ENCODE peak calls at places on chromosomes 2 and 18, in six cellular contexts. One of them, this sample, is unnamed. For H3K4me1 and H3K9me3, the result is how much of the 10 kb centered on the place peaks cover.

GRCh38 chr18:58269931-58270330 is 225.9 kb downstream of the NEDD4L start:
- DNase-seq in hepatocyte: no peak
- DNase-seq in CD8-positive, alpha-beta T cell: no peak
- DNase-seq in astrocyte: no peak
- DNase-seq in breast epithelium: peak
- DNase-seq in adrenal gland: no peak
- DNase-seq in this sample: no peak

GRCh38 chr18:41227993-41228392 is 727.0 kb upstream of the PIK3C3 start:
- DNase-seq in astrocyte: no peak
- DNase-seq in adrenal gland: no peak
- DNase-seq in CD8-positive, alpha-beta T cell: no peak
- DNase-seq in breast epithelium: no peak
- DNase-seq in hepatocyte: no peak
- DNase-seq in this sample: no peak

GRCh38 chr18:73691118-73691517 is 456.5 kb downstream of the FBXO15 start:
- DNase-seq in CD8-positive, alpha-beta T cell: no peak
- DNase-seq in astrocyte: peak
- DNase-seq in hepatocyte: no peak
- DNase-seq in breast epithelium: no peak
- DNase-seq in adrenal gland: no peak
- DNase-seq in this sample: no peak

GRCh38 chr2:237697586-237698337 is 70.4 kb downstream of the LRRFIP1 start:
- DNase-seq in breast epithelium: no peak
- DNase-seq in astrocyte: peak
- DNase-seq in adrenal gland: no peak
- DNase-seq in CD8-positive, alpha-beta T cell: peak
- DNase-seq in hepatocyte: no peak
- DNase-seq in this sample: no peak

GRCh38 chr2:9565436-9566153 is 10.0 kb upstream of the ADAM17 start:
- DNase-seq in adrenal gland: peak
- DNase-seq in breast epithelium: peak
- DNase-seq in astrocyte: peak
- DNase-seq in CD8-positive, alpha-beta T cell: no peak
- DNase-seq in hepatocyte: peak
- DNase-seq in this sample: no peak

GRCh38 chr2:239164281-239164871 is 236.4 kb downstream of the HDAC4 start:
- DNase-seq in CD8-positive, alpha-beta T cell: peak
- DNase-seq in adrenal gland: no peak
- DNase-seq in breast epithelium: no peak
- DNase-seq in hepatocyte: no peak
- DNase-seq in astrocyte: no peak
- DNase-seq in this sample: peak

GRCh38 chr18:74256190-74256589 is 35.6 kb downstream of the CYB5A start:
- DNase-seq in adrenal gland: no peak
- DNase-seq in breast epithelium: no peak
- DNase-seq in astrocyte: no peak
- DNase-seq in CD8-positive, alpha-beta T cell: no peak
- DNase-seq in hepatocyte: no peak
- DNase-seq in this sample: peak

GRCh38 chr2:987789-988188 is 37.1 kb downstream of the SNTG2 start:
- DNase-seq in adrenal gland: no peak
- DNase-seq in breast epithelium: no peak
- DNase-seq in astrocyte: no peak
- DNase-seq in hepatocyte: no peak
- DNase-seq in CD8-positive, alpha-beta T cell: no peak
- DNase-seq in this sample: no peak

GRCh38 chr2:28663359-28663758 is 88.3 kb upstream of the PPP1CB start:
- DNase-seq in adrenal gland: no peak
- DNase-seq in hepatocyte: peak
- DNase-seq in breast epithelium: no peak
- DNase-seq in CD8-positive, alpha-beta T cell: no peak
- DNase-seq in astrocyte: no peak
- DNase-seq in this sample: no peak

GRCh38 chr2:176583530-176584101 is 314.4 kb downstream of the MTX2 start:
- DNase-seq in astrocyte: peak
- DNase-seq in breast epithelium: no peak
- DNase-seq in CD8-positive, alpha-beta T cell: no peak
- DNase-seq in hepatocyte: no peak
- DNase-seq in adrenal gland: no peak
- DNase-seq in this sample: peak

GRCh38 chr18:11040823-11041712 is 108.3 kb downstream of the PIEZO2 start:
- DNase-seq in adrenal gland: peak
- DNase-seq in astrocyte: peak
- DNase-seq in breast epithelium: no peak
- DNase-seq in hepatocyte: peak
- DNase-seq in CD8-positive, alpha-beta T cell: no peak
- DNase-seq in this sample: peak

GRCh38 chr2:58347810-58348209 is 106.7 kb upstream of the FANCL start:
- DNase-seq in breast epithelium: no peak
- DNase-seq in CD8-positive, alpha-beta T cell: no peak
- DNase-seq in hepatocyte: no peak
- DNase-seq in adrenal gland: no peak
- DNase-seq in astrocyte: no peak
- DNase-seq in this sample: no peak

GRCh38 chr2:234835738-234836137 is 116.1 kb upstream of the SH3BP4 start:
- DNase-seq in CD8-positive, alpha-beta T cell: no peak
- DNase-seq in astrocyte: no peak
- DNase-seq in breast epithelium: no peak
- DNase-seq in adrenal gland: no peak
- DNase-seq in hepatocyte: no peak
- DNase-seq in this sample: peak

GRCh38 chr2:192544371-192544955 is 349.7 kb upstream of the TMEFF2 start:
- DNase-seq in astrocyte: peak
- DNase-seq in adrenal gland: no peak
- DNase-seq in breast epithelium: no peak
- DNase-seq in CD8-positive, alpha-beta T cell: no peak
- DNase-seq in hepatocyte: no peak
- DNase-seq in this sample: peak

GRCh38 chr2:84906108-84906899 is 848 bp downstream of the TMSB10 start:
- DNase-seq in adrenal gland: peak
- DNase-seq in astrocyte: no peak
- DNase-seq in breast epithelium: no peak
- DNase-seq in hepatocyte: peak
- DNase-seq in CD8-positive, alpha-beta T cell: peak
- DNase-seq in this sample: peak

GRCh38 chr2:10091182-10091932 is 11.1 kb upstream of the CYS1 start:
- DNase-seq in adrenal gland: no peak
- DNase-seq in breast epithelium: no peak
- DNase-seq in hepatocyte: no peak
- DNase-seq in astrocyte: no peak
- DNase-seq in CD8-positive, alpha-beta T cell: no peak
- DNase-seq in this sample: no peak

GRCh38 chr2:190802133-190802532 is 78.5 kb upstream of the GLS start:
- DNase-seq in breast epithelium: no peak
- DNase-seq in hepatocyte: no peak
- DNase-seq in astrocyte: no peak
- DNase-seq in CD8-positive, alpha-beta T cell: no peak
- DNase-seq in adrenal gland: no peak
- DNase-seq in this sample: peak

GRCh38 chr18:62616331-62616805 is 93.5 kb downstream of the ZCCHC2 start:
- DNase-seq in breast epithelium: no peak
- DNase-seq in CD8-positive, alpha-beta T cell: no peak
- DNase-seq in hepatocyte: no peak
- DNase-seq in adrenal gland: no peak
- DNase-seq in astrocyte: no peak
- DNase-seq in this sample: no peak

GRCh38 chr2:84631985-84632384 is 115.7 kb downstream of the DNAH6 start:
- DNase-seq in breast epithelium: no peak
- DNase-seq in CD8-positive, alpha-beta T cell: no peak
- DNase-seq in hepatocyte: no peak
- DNase-seq in astrocyte: no peak
- DNase-seq in adrenal gland: no peak
- DNase-seq in this sample: no peak

GRCh38 chr2:237041231-237041630 is 44.5 kb upstream of the COPS8 start:
- DNase-seq in astrocyte: no peak
- DNase-seq in adrenal gland: no peak
- DNase-seq in hepatocyte: no peak
- DNase-seq in breast epithelium: no peak
- DNase-seq in CD8-positive, alpha-beta T cell: no peak
- DNase-seq in this sample: no peak

GRCh38 chr2:150320623-150321022 is 166.8 kb downstream of the RND3 start:
- DNase-seq in astrocyte: no peak
- DNase-seq in CD8-positive, alpha-beta T cell: no peak
- DNase-seq in hepatocyte: no peak
- DNase-seq in breast epithelium: no peak
- DNase-seq in adrenal gland: no peak
- DNase-seq in this sample: no peak

GRCh38 chr2:232857158-232857563 is 12.9 kb upstream of the SNORC start:
- DNase-seq in adrenal gland: no peak
- DNase-seq in astrocyte: no peak
- DNase-seq in breast epithelium: no peak
- DNase-seq in CD8-positive, alpha-beta T cell: no peak
- DNase-seq in hepatocyte: peak
- DNase-seq in this sample: no peak

GRCh38 chr2:149329068-149329467 is 1.3 kb upstream of the LYPD6 start:
- DNase-seq in breast epithelium: no peak
- DNase-seq in hepatocyte: peak
- DNase-seq in CD8-positive, alpha-beta T cell: no peak
- DNase-seq in astrocyte: no peak
- DNase-seq in adrenal gland: no peak
- DNase-seq in this sample: no peak

GRCh38 chr2:191740016-191740419 is 62.1 kb downstream of the NABP1 start:
- DNase-seq in hepatocyte: no peak
- DNase-seq in CD8-positive, alpha-beta T cell: peak
- DNase-seq in adrenal gland: no peak
- DNase-seq in breast epithelium: no peak
- DNase-seq in astrocyte: peak
- DNase-seq in this sample: no peak

DNA sequence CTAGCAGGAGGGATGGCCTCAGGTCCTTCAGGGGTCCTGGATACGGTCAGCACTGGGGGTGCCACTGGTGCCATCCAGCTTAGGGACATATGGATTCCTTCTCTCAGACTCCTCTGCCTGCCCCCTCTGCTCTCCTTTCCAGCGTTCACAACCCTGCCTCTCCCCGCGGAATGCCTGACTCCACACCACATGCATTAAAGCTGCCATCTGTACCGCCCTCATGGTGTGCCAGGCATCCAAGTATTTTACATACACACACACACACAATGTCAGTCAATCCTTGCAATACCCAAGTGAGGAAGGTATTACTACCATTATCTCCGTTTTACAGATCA is 165.6 kb upstream of the HAAO start:
- DNase-seq in astrocyte: no peak
- DNase-seq in breast epithelium: no peak
- DNase-seq in hepatocyte: no peak
- DNase-seq in adrenal gland: no peak
- DNase-seq in CD8-positive, alpha-beta T cell: no peak
- DNase-seq in this sample: no peak
- H3K4me1 ChIP-seq in astrocyte: under half
- H3K4me1 ChIP-seq in breast epithelium: under half
- H3K4me1 ChIP-seq in hepatocyte: half or more
- H3K4me1 ChIP-seq in adrenal gland: under half
- H3K4me1 ChIP-seq in CD8-positive, alpha-beta T cell: under half
- H3K4me1 ChIP-seq in this sample: under half

GRCh38 chr18:78625895-78626294 is 353.7 kb upstream of the SALL3 start:
- DNase-seq in astrocyte: no peak
- DNase-seq in hepatocyte: no peak
- DNase-seq in breast epithelium: no peak
- DNase-seq in adrenal gland: no peak
- DNase-seq in CD8-positive, alpha-beta T cell: no peak
- DNase-seq in this sample: no peak

GRCh38 chr18:78625446-78625845 is 354.2 kb upstream of the SALL3 start:
- DNase-seq in astrocyte: no peak
- DNase-seq in adrenal gland: no peak
- DNase-seq in hepatocyte: no peak
- DNase-seq in breast epithelium: no peak
- DNase-seq in CD8-positive, alpha-beta T cell: no peak
- DNase-seq in this sample: no peak

GRCh38 chr18:78623142-78623541 is 356.5 kb upstream of the SALL3 start:
- DNase-seq in CD8-positive, alpha-beta T cell: no peak
- DNase-seq in breast epithelium: no peak
- DNase-seq in astrocyte: no peak
- DNase-seq in adrenal gland: no peak
- DNase-seq in hepatocyte: no peak
- DNase-seq in this sample: no peak

GRCh38 chr18:78622251-78622953 is 357.2 kb upstream of the SALL3 start:
- DNase-seq in breast epithelium: no peak
- DNase-seq in astrocyte: no peak
- DNase-seq in CD8-positive, alpha-beta T cell: no peak
- DNase-seq in adrenal gland: peak
- DNase-seq in hepatocyte: no peak
- DNase-seq in this sample: no peak

DNA sequence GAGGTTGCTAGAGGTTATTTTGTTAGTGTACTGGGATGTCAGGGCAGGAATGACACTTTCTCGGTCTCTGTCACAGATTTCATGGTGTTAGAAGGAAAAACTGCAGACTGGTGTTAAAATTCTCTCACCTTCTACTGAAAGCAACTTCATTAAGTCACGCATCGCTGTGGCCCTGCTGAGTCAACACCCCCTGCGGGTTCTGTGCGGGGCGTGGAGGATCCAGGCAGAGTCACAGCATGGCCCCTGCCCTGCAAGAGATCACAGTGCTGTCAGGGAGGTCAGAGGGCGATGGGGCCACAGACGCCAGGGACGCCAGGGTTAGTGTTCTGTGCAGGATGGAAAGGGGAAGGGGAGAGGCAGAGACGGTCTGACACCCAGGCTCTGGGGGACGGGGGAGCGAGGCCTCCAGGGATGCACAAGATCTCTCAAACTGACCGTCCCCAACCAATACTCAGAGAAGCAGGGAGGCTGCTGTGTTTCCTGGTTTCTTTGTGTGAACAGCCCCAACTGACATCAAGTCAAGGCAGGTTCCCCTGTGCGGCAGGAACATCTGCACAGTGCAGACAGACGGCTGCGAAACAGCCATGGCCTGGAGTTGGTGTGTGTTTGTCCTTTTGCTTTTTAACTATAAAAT is 354.9 kb upstream of the SALL3 start:
- DNase-seq in adrenal gland: no peak
- DNase-seq in astrocyte: no peak
- DNase-seq in hepatocyte: no peak
- DNase-seq in breast epithelium: no peak
- DNase-seq in CD8-positive, alpha-beta T cell: no peak
- DNase-seq in this sample: no peak
- H3K9me3 ChIP-seq in adrenal gland: under half
- H3K9me3 ChIP-seq in astrocyte: under half
- H3K9me3 ChIP-seq in hepatocyte: under half
- H3K9me3 ChIP-seq in breast epithelium: under half
- H3K9me3 ChIP-seq in CD8-positive, alpha-beta T cell: under half
- H3K9me3 ChIP-seq in this sample: under half

GRCh38 chr2:194319222-194319992 is 1337.6 kb upstream of the SLC39A10 start:
- DNase-seq in hepatocyte: no peak
- DNase-seq in breast epithelium: no peak
- DNase-seq in CD8-positive, alpha-beta T cell: no peak
- DNase-seq in adrenal gland: no peak
- DNase-seq in astrocyte: no peak
- DNase-seq in this sample: peak
- TF ChIP-seq CTCF in hepatocyte: no peak
- TF ChIP-seq CTCF in breast epithelium: no peak
- TF ChIP-seq CTCF in CD8-positive, alpha-beta T cell: no peak
- TF ChIP-seq CTCF in adrenal gland: no peak
- TF ChIP-seq CTCF in astrocyte: no peak
- TF ChIP-seq CTCF in this sample: peak

DNA sequence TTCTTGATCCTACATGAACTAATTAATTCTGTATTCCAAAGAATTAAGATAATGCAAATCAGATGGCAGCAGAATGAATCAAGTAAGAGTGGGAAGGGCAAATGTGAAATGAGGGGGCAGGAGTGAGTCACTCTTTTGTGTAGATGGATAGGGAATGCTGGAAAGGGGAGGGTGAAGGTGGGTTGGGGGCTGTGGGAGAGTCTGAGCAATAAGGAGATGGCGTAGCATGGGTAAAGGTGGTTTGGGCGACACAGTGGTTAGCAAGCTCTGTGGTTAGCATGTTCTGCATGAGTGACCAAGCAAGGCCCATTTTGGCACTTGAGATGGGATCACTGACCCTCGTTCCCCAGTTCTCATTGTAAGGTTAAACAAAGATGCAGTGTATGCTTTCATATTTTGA is 20.4 kb downstream of the GPD2 start:
- DNase-seq in astrocyte: peak
- DNase-seq in hepatocyte: no peak
- DNase-seq in breast epithelium: no peak
- DNase-seq in CD8-positive, alpha-beta T cell: no peak
- DNase-seq in adrenal gland: no peak
- DNase-seq in this sample: no peak
- H3K4me1 ChIP-seq in astrocyte: under half
- H3K4me1 ChIP-seq in hepatocyte: under half
- H3K4me1 ChIP-seq in breast epithelium: under half
- H3K4me1 ChIP-seq in CD8-positive, alpha-beta T cell: under half
- H3K4me1 ChIP-seq in adrenal gland: under half
- H3K4me1 ChIP-seq in this sample: under half

This sample was measured in BE2C.